ENCODE peak calls at places on chromosomes 13 and 19, in ten cellular contexts. D, C, I, V, H, N, F, E, K and X are unnamed samples.

GRCh38 chr13:112103260-112103843 is 36.4 kb downstream of the SOX1 start:
- DNase-seq in F (no peak), K (no peak), E (no peak), V (no peak), N (no peak), I (no peak), H (no peak), C (no peak), D (no peak), X (no peak)

GRCh38 chr13:43111887-43112400 is 88.6 kb downstream of the DNAJC15 start:
- DNase-seq in F (no peak), N (no peak), V (no peak), I (no peak), H (no peak), E (no peak), D (no peak), K (no peak), C (no peak), X (no peak)

GRCh38 chr13:67643656-67644055 is 413.5 kb upstream of the PCDH9 start:
- DNase-seq in V (no peak), I (no peak), K (no peak), D (no peak), C (no peak), F (no peak), H (no peak), N (no peak), E (no peak), X (no peak)

GRCh38 chr19:38469151-38469550 is 35.7 kb downstream of the RYR1 start:
- DNase-seq in C (no peak), I (no peak), D (no peak), N (no peak), V (no peak), K (no peak), H (no peak), F (no peak), E (no peak), X (no peak)

GRCh38 chr13:83048419-83048818 is 833.9 kb downstream of the SLITRK1 start:
- DNase-seq in D (no peak), E (no peak), C (peak; percentile 3), F (peak; percentile 36), I (no peak), V (no peak), N (no peak), H (no peak), K (no peak), X (no peak)

GRCh38 chr19:9791552-9792181 is 23.1 kb upstream of the ZNF846 start:
- DNase-seq in C (peak; percentile 93), E (peak; percentile 94), N (peak; percentile 96), V (peak; percentile 90), I (peak; percentile 96), H (peak; percentile 99), D (peak; percentile 98), F (peak; percentile 94), K (peak; percentile 99), X (peak; percentile 96)

GRCh38 chr19:45364696-45365095 is 5.7 kb downstream of the ERCC2 start:
- DNase-seq in F (no peak), V (no peak), D (no peak), E (no peak), K (no peak), N (no peak), H (no peak), I (no peak), C (no peak), X (no peak)

GRCh38 chr19:40191836-40192646 is 815 bp downstream of the MAP3K10 start:
- DNase-seq in D (peak; percentile 67), N (peak; percentile 82), K (no peak), F (peak; percentile 10), C (peak; percentile 19), E (no peak), I (no peak), H (peak; percentile 9), V (no peak), X (no peak)

GRCh38 chr19:58399903-58400637 is 4.6 kb downstream of the RNF225 start:
- DNase-seq in F (no peak), N (no peak), D (no peak), K (no peak), C (no peak), E (no peak), H (no peak), I (no peak), V (no peak), X (no peak)

GRCh38 chr19:29831041-29831548 is 19.3 kb downstream of the CCNE1 start:
- DNase-seq in I (no peak), D (no peak), C (no peak), H (no peak), E (peak; percentile 63), N (no peak), V (peak; percentile 83), K (no peak), F (no peak), X (no peak)

GRCh38 chr13:96768524-96768923 is 225.8 kb downstream of the OXGR1 start:
- DNase-seq in E (no peak), C (no peak), V (no peak), N (no peak), K (no peak), F (no peak), I (no peak), H (no peak), D (no peak), X (no peak)

GRCh38 chr19:4063369-4064072 is 3.2 kb downstream of the ZBTB7A start:
- DNase-seq in H (no peak), F (no peak), D (no peak), E (no peak), N (peak; percentile 85), V (no peak), K (no peak), I (no peak), C (no peak), X (no peak)

GRCh38 chr13:26186141-26186870 is 35.8 kb downstream of the RNF6 start:
- DNase-seq in K (peak; percentile 33), C (peak; percentile 89), F (peak; percentile 87), I (peak; percentile 88), V (peak; percentile 92), H (peak; percentile 89), E (peak; percentile 92), N (peak; percentile 98), D (peak; percentile 88), X (peak; percentile 83)
- TF ChIP-seq CTCF in K (peak; percentile 9), C (peak; percentile 42), F (peak; percentile 45), I (peak; percentile 43), V (peak; percentile 50), H (peak; percentile 23), E (peak; percentile 76), N (peak; percentile 64), D (peak; percentile 55), X (peak; percentile 42)

GRCh38 chr19:17471410-17472125 is 1.2 kb downstream of the SLC27A1 start:
- DNase-seq in F (no peak), I (no peak), E (no peak), K (no peak), C (no peak), N (no peak), V (no peak), H (no peak), D (no peak), X (no peak)
- H3K4me3 ChIP-seq in F (peak overlapping the region; percentile 83), I (peak overlapping the region; percentile 93), E (peak overlapping the region; percentile 84), K (peak overlapping the region; percentile 84), C (peak overlapping the region; percentile 91), N (peak overlapping the region; percentile 89), V (peak overlapping the region; percentile 62), H (peak overlapping the region; percentile 77), D (no peak overlapping the region), X (peak overlapping the region; percentile 93)

GRCh38 chr19:634975-635652 is 1.8 kb upstream of the POLRMT start:
- DNase-seq in V (no peak), H (no peak), D (no peak), I (no peak), E (no peak), C (no peak), N (no peak), K (no peak), F (no peak), X (no peak)

GRCh38 chr19:632228-633067 is 889 bp downstream of the POLRMT start:
- DNase-seq in K (no peak), E (peak; percentile 47), N (no peak), F (peak; percentile 49), C (peak; percentile 36), I (no peak), V (peak; percentile 53), H (peak; percentile 54), D (peak; percentile 66), X (no peak)

GRCh38 chr19:629961-630714 is 3.2 kb downstream of the POLRMT start:
- DNase-seq in D (no peak), H (no peak), I (no peak), C (no peak), N (no peak), F (no peak), E (no peak), K (no peak), V (no peak), X (no peak)

GRCh38 chr19:633786-634639 is 676 bp upstream of the POLRMT start:
- DNase-seq in E (no peak), V (no peak), N (no peak), I (no peak), D (no peak), C (peak; percentile 11), F (no peak), K (no peak), H (no peak), X (no peak)

GRCh38 chr19:633068-633785 is at the start of gene POLRMT:
- DNase-seq in E (peak; percentile 97), K (peak; percentile 95), I (peak; percentile 98), D (peak; percentile 98), F (peak; percentile 99), N (peak; percentile 98), H (peak; percentile 98), C (peak; percentile 98), V (peak; percentile 97), X (peak; percentile 99)
- TF ChIP-seq CTCF in E (peak; percentile 17), K (no peak), I (peak; percentile 44), D (no peak), F (no peak), N (no peak), H (no peak), C (peak; percentile 19), V (no peak), X (no peak)

GRCh38 chr13:60936281-60936680 is 479.4 kb downstream of the PCDH20 start:
- DNase-seq in K (no peak), E (no peak), V (no peak), C (no peak), H (no peak), N (no peak), I (no peak), D (no peak), F (no peak), X (no peak)
- H3K4me3 ChIP-seq in K (no peak overlapping the region), E (no peak overlapping the region), V (no peak overlapping the region), C (no peak overlapping the region), H (no peak overlapping the region), N (no peak overlapping the region), I (no peak overlapping the region), D (no peak overlapping the region), F (no peak overlapping the region), X (no peak overlapping the region)

DNA sequence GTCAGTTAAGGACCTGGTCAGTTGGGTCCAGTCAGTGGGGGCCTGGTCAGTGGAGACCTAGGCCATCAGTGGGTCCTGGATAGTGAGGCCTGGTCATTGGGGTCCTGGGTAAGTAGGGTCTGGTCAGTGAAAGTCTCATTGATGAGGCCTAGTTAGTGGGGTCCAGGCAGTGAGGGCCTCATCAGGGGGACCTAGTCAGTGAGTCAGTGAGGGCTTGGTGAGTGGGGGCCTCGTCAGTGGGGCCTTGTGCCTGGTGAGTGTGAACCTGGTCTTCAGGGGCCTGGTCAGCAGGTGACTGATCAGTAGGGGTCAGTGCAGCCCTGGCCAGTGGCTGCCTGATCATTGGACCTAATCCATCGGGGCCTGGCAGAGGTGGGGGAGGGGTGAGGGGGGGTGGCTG is 42.6 kb upstream of the TPM4 start:
- DNase-seq in N (no peak), I (no peak), K (no peak), C (no peak), F (no peak), V (no peak), E (no peak), D (no peak), H (no peak), X (no peak)
- TF ChIP-seq CTCF in N (no peak), I (no peak), K (no peak), C (no peak), F (no peak), V (no peak), E (no peak), D (no peak), H (no peak), X (no peak)